ENCODE peak calls at places on chromosome 16, in nine cellular contexts. D is prostate gland, P is gastrocnemius medialis, J is heart left ventricle, V is HCT116, X is A549, B is esophagus muscularis mucosa, I is H1, O is esophagus squamous epithelium. H is an unnamed sample.

GRCh38 chr16:287298-287811 is 4.4 kb downstream of the PDIA2 start:
- DNase-seq in X (no peak), J (no peak), O (no peak), B (no peak), P (no peak), D (no peak), V (no peak), I (no peak), H (no peak)

GRCh38 chr16:47851026-47851610 is 304.7 kb downstream of the ABCC12 start:
- DNase-seq in J (no peak), D (no peak), X (no peak), B (peak; percentile 85), O (no peak), I (peak; percentile 33), V (no peak), P (no peak), H (no peak)

GRCh38 chr16:69513180-69513966 is 52.4 kb upstream of the NFAT5 start:
- DNase-seq in B (no peak), I (no peak), J (no peak), D (no peak), P (no peak), V (no peak), X (no peak), O (no peak), H (no peak)

GRCh38 chr16:19377864-19378263 is 39.8 kb upstream of the TMC5 start:
- DNase-seq in X (no peak), P (no peak), I (no peak), D (no peak), O (no peak), J (no peak), B (no peak), V (no peak), H (no peak)

GRCh38 chr16:75461575-75461974 is 2.9 kb downstream of the TMEM170A start:
- DNase-seq in D (no peak), B (no peak), V (no peak), P (no peak), I (no peak), O (no peak), J (no peak), X (no peak), H (no peak)

GRCh38 chr16:10751291-10751697 is 7.7 kb downstream of the NUBP1 start:
- DNase-seq in B (no peak), O (no peak), D (no peak), V (no peak), P (no peak), X (no peak), J (no peak), I (no peak), H (no peak)

GRCh38 chr16:81774348-81774747 is 4.7 kb upstream of the PLCG2 start:
- DNase-seq in O (no peak), J (no peak), P (no peak), B (no peak), I (no peak), X (no peak), V (no peak), D (no peak), H (no peak)

GRCh38 chr16:21301168-21301894 is 23.2 kb upstream of the CRYM start:
- DNase-seq in V (peak; percentile 82), P (peak; percentile 49), O (no peak), D (peak; percentile 88), I (peak; percentile 82), B (no peak), J (peak; percentile 74), X (peak; percentile 91), H (peak; percentile 91)

GRCh38 chr16:56382901-56383355 is 42.4 kb downstream of the AMFR start:
- DNase-seq in O (no peak), I (no peak), V (no peak), B (no peak), X (peak; percentile 34), J (no peak), P (no peak), D (no peak), H (no peak)

GRCh38 chr16:10942352-10943297 is at the start of gene DEXI:
- DNase-seq in D (peak; percentile 92), V (peak; percentile 72), J (peak; percentile 98), B (peak; percentile 97), O (peak; percentile 59), I (peak; percentile 96), X (peak; percentile 98), P (peak; percentile 93), H (peak; percentile 96)

GRCh38 chr16:19822534-19822933 is 62.1 kb downstream of the GPRC5B start:
- DNase-seq in P (no peak), D (no peak), B (no peak), I (no peak), O (no peak), X (no peak), V (no peak), J (no peak), H (no peak)

GRCh38 chr16:75111514-75112280 is 4.9 kb downstream of the LDHD start:
- DNase-seq in B (no peak), V (no peak), P (no peak), J (peak; percentile 66), X (no peak), I (no peak), D (no peak), O (no peak), H (peak; percentile 55)

GRCh38 chr16:80924372-80924978 is 82.2 kb downstream of the CMC2 start:
- DNase-seq in O (no peak), P (peak; percentile 35), J (peak; percentile 68), D (peak; percentile 74), B (no peak), X (peak; percentile 43), V (peak; percentile 58), I (peak; percentile 88), H (no peak)

GRCh38 chr16:80150978-80151705 is 389.7 kb upstream of the DYNLRB2 start:
- DNase-seq in J (no peak), V (no peak), X (no peak), D (no peak), P (no peak), O (no peak), I (no peak), B (no peak), H (no peak)

GRCh38 chr16:81842564-81843242 is 63.6 kb downstream of the PLCG2 start:
- DNase-seq in O (no peak), J (no peak), D (no peak), X (no peak), P (no peak), I (no peak), B (no peak), V (no peak), H (no peak)

GRCh38 chr16:10936585-10936984 is 5.7 kb downstream of the DEXI start:
- DNase-seq in J (no peak), B (no peak), I (no peak), P (no peak), X (no peak), O (no peak), D (no peak), V (no peak), H (no peak)

GRCh38 chr16:89925596-89926079 is 2.5 kb downstream of the TUBB3 start:
- DNase-seq in B (no peak), X (no peak), O (no peak), P (no peak), I (no peak), J (no peak), D (no peak), V (no peak), H (no peak)

DNA sequence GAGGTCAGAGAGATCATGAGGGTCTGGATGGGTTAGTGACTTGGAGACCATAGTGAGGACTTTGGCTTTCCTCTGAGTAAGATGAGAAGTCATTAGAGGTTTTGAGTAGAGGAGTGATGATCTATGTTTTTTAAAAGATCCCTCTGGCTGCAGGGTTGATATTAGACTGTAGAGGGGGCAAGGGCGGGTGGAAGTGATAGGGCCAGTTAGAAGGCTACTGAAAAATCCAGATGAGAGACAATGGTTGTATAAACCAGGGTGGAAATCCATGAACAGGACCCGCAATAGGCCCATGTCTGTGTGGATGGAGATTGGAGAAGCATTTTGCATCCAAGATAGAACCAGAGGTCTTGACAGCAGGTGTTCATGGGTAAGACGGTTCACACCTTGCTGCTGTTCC is 9.8 kb downstream of the ITGAL start:
- DNase-seq in P (no peak), I (no peak), B (no peak), O (no peak), D (no peak), V (peak; percentile 15), J (no peak), X (peak; percentile 28), H (no peak)
- TF ChIP-seq CTCF in P (no peak), I (peak; percentile 42), B (no peak), O (no peak), D (no peak), V (peak; percentile 60), J (no peak), X (no peak), H (no peak)

DNA sequence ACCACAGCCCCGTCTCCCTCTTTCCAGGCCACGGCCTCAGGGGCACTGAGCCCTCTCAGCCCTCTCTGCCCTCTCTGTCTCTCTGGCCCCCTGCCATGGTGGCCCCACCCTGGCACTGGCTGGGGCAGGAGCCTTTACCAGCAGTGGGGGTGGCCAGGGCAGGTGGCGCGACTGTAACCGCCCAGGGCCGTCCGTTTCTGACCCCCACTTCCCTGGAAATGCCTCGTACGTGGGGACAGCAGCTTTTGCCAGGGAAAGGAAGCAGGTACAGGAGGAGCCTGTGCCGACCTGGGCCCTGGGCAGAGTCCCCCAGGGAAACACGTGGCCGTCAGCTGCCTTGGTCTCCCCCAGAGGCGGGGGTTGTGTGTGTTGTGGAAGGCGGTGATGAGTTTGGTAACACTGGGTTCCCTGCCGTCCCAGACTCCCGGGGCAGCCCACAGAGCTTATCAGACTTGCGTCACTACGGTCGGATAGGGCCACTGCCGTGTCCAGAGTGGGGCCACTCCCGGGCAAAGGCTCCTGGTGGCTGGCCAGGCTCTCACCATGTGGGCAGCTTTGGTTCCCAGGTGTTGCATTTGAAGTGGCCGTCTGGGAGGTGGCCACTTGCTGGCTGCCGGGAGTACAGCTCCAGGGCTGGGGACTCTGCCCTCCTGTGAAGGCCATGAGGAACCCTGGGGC is 249.3 kb upstream of the CIBAR2 start:
- DNase-seq in V (no peak), P (no peak), X (no peak), D (no peak), B (no peak), J (peak; percentile 78), I (no peak), O (no peak), H (peak; percentile 61)
- TF ChIP-seq POLR2A in V (no peak), P (no peak), X (no peak), D (no peak), B (no peak), J (no peak), I (no peak), O (no peak), H (no peak)

DNA sequence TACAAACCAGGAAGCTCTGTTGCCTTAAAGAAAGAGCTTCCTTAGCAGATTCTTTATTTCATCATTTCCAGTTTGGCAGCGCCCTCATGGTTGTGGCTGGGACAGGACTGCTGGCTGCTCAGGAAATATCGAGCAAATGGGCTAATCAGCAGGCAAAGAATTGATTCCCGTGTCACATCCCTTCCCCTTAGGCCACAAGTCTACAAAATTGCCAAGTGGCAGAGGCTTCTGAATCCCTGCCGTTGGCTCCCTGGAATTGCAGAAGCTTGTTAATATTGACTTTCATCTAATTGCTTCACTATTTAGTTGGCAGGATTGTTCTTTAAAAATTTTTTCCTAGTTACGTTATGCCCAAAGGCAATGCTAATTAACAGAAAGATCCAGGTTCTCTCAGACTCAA is 456.3 kb upstream of the ERCC4 start:
- DNase-seq in V (no peak), B (no peak), P (no peak), D (no peak), J (no peak), O (no peak), X (no peak), I (no peak), H (no peak)
- TF ChIP-seq CTCF in V (no peak), B (no peak), P (no peak), D (no peak), J (no peak), O (no peak), X (no peak), I (no peak), H (no peak)

GRCh38 chr16:88809068-88809675 is 2.6 kb downstream of the APRT start:
- DNase-seq in D (no peak), V (no peak), B (no peak), J (no peak), P (no peak), I (no peak), O (no peak), X (no peak), H (no peak)
- TF ChIP-seq POLR2A in D (no peak), V (no peak), B (no peak), J (no peak), P (no peak), I (peak; percentile 50), O (no peak), X (peak; percentile 7), H (no peak)